ENCODE peak calls at places on chromosome 2, in four cellular contexts. One of them, this sample, is unnamed.

GRCh38 chr2:173898178-173898668 is 67.0 kb downstream of the SP3 start:
- DNase-seq in HT1080: no peak
- DNase-seq in pancreas: no peak
- DNase-seq in nucleus accumbens: no peak
- DNase-seq in this sample: no peak

GRCh38 chr2:17441055-17441771 is 77.0 kb downstream of the RAD51AP2 start:
- DNase-seq in pancreas: no peak
- DNase-seq in nucleus accumbens: no peak
- DNase-seq in HT1080: peak; percentile 76
- DNase-seq in this sample: no peak

GRCh38 chr2:223549215-223549614 is 52.9 kb downstream of the SCG2 start:
- DNase-seq in nucleus accumbens: peak; percentile 41
- DNase-seq in HT1080: peak; percentile 99
- DNase-seq in pancreas: no peak
- DNase-seq in this sample: peak; percentile 23

GRCh38 chr2:197286805-197287595 is 23.6 kb downstream of the ANKRD44 start:
- DNase-seq in HT1080: peak; percentile 87
- DNase-seq in nucleus accumbens: no peak
- DNase-seq in pancreas: no peak
- DNase-seq in this sample: peak; percentile 66

GRCh38 chr2:42910657-42911405 is 118.4 kb upstream of the HAAO start:
- DNase-seq in HT1080: no peak
- DNase-seq in nucleus accumbens: no peak
- DNase-seq in pancreas: no peak
- DNase-seq in this sample: no peak

GRCh38 chr2:120524174-120524573 is 178.2 kb downstream of the INHBB start:
- DNase-seq in nucleus accumbens: no peak
- DNase-seq in HT1080: no peak
- DNase-seq in pancreas: no peak
- DNase-seq in this sample: no peak

GRCh38 chr2:193442293-193442692 is 1247.6 kb upstream of the TMEFF2 start:
- DNase-seq in nucleus accumbens: no peak
- DNase-seq in HT1080: no peak
- DNase-seq in pancreas: no peak
- DNase-seq in this sample: no peak

GRCh38 chr2:177881001-177881748 is 191.4 kb downstream of the PDE11A start:
- DNase-seq in HT1080: peak; percentile 52
- DNase-seq in pancreas: no peak
- DNase-seq in nucleus accumbens: no peak
- DNase-seq in this sample: no peak

GRCh38 chr2:7841751-7842150 is 840.1 kb upstream of the ID2 start:
- DNase-seq in pancreas: no peak
- DNase-seq in nucleus accumbens: no peak
- DNase-seq in HT1080: no peak
- DNase-seq in this sample: no peak

GRCh38 chr2:158990397-158991209 is 22.2 kb downstream of the TANC1 start:
- DNase-seq in pancreas: no peak
- DNase-seq in HT1080: peak; percentile 97
- DNase-seq in nucleus accumbens: no peak
- DNase-seq in this sample: no peak